ENCODE peak calls at places on chromosomes 3 and 15, in six cellular contexts. J is stimulated activated CD4-positive, alpha-beta T cell treated with anti-CD3 and anti-CD28 coated beads, Interleukin-15, amount 100 ng/mL, for 1 hour; K is substantia nigra; D is DMS53; N is H54; E is activated gamma-delta T cell treated with Interleukin-2 at 50 U/mL for 16 hours. O is an unnamed sample.

GRCh38 chr15:48856947-48857346 is 21.0 kb upstream of the EID1 start:
- DNase-seq in J (no peak), K (no peak), D (no peak), N (no peak), E (no peak), O (no peak)

GRCh38 chr3:69880069-69880640 is 119.4 kb upstream of the SAMMSON start:
- DNase-seq in J (no peak), K (no peak), D (peak; percentile 7), N (no peak), E (no peak), O (no peak)

GRCh38 chr15:66785637-66786036 is 83.6 kb downstream of the SMAD6 start:
- DNase-seq in J (no peak), K (no peak), D (no peak), N (no peak), E (no peak), O (no peak)

GRCh38 chr3:186594591-186595113 is 18.2 kb upstream of the AHSG start:
- DNase-seq in J (no peak), K (no peak), D (peak; percentile 40), N (no peak), E (no peak), O (no peak)

GRCh38 chr15:99433757-99434211 is 132.0 kb upstream of the MEF2A start:
- DNase-seq in J (no peak), K (no peak), D (no peak), N (no peak), E (peak; percentile 2), O (no peak)

GRCh38 chr3:55718475-55718874 is 231.4 kb upstream of the WNT5A start:
- DNase-seq in J (no peak), K (no peak), D (no peak), N (no peak), E (no peak), O (no peak)

GRCh38 chr3:197490098-197490497 is 65.7 kb downstream of the BDH1 start:
- DNase-seq in J (no peak), K (no peak), D (no peak), N (peak; percentile 81), E (no peak), O (no peak)

GRCh38 chr3:31724144-31724543 is 191.4 kb downstream of the STT3B start:
- DNase-seq in J (no peak), K (no peak), D (no peak), N (no peak), E (no peak), O (no peak)

GRCh38 chr3:52108302-52109232 is 45.7 kb downstream of the POC1A start:
- DNase-seq in J (no peak), K (no peak), D (no peak), N (no peak), E (no peak), O (no peak)

GRCh38 chr3:53134631-53135232 is 4.5 kb upstream of the RFT1 start:
- DNase-seq in J (peak; percentile 34), K (peak; percentile 14), D (peak; percentile 72), N (peak; percentile 75), E (peak; percentile 49), O (peak; percentile 55)

GRCh38 chr15:73704869-73705645 is 20.9 kb downstream of the CD276 start:
- DNase-seq in J (peak; percentile 13), K (peak; percentile 28), D (peak; percentile 80), N (peak; percentile 28), E (peak; percentile 51), O (peak; percentile 43)

GRCh38 chr3:46187876-46188275 is 20.2 kb downstream of the CCR1 start:
- DNase-seq in J (no peak), K (no peak), D (peak; percentile 12), N (no peak), E (no peak), O (no peak)

GRCh38 chr3:160852856-160853255 is 96.8 kb downstream of the PPM1L start:
- DNase-seq in J (no peak), K (no peak), D (no peak), N (no peak), E (no peak), O (no peak)

GRCh38 chr3:134326760-134327593 is 47.3 kb downstream of the AMOTL2 start:
- DNase-seq in J (no peak), K (no peak), D (no peak), N (no peak), E (no peak), O (peak; percentile 91)

GRCh38 chr3:127700406-127700805 is 27.7 kb downstream of the ABTB1 start:
- DNase-seq in J (no peak), K (no peak), D (no peak), N (no peak), E (no peak), O (no peak)

GRCh38 chr3:178434206-178434805 is 101.9 kb upstream of the KCNMB2 start:
- DNase-seq in J (no peak), K (no peak), D (peak; percentile 38), N (no peak), E (no peak), O (peak; percentile 15)

GRCh38 chr3:173737167-173737808 is 339.7 kb downstream of the NLGN1 start:
- DNase-seq in J (no peak), K (no peak), D (no peak), N (no peak), E (no peak), O (no peak)

GRCh38 chr3:167740961-167741587 is 5.6 kb downstream of the SERPINI1 start:
- DNase-seq in J (peak; percentile 2), K (peak; percentile 14), D (peak; percentile 44), N (no peak), E (peak; percentile 25), O (no peak)

GRCh38 chr15:92463352-92463751 is 69.7 kb downstream of the ST8SIA2 start:
- DNase-seq in J (no peak), K (no peak), D (no peak), N (no peak), E (no peak), O (no peak)

GRCh38 chr15:59294961-59295741 is 77.5 kb downstream of the MYO1E start:
- DNase-seq in J (no peak), K (no peak), D (no peak), N (no peak), E (no peak), O (no peak)

GRCh38 chr15:32685576-32685975 is 32.2 kb upstream of the GREM1 start:
- DNase-seq in J (no peak), K (no peak), D (no peak), N (no peak), E (no peak), O (no peak)

GRCh38 chr15:45251888-45252287 is at the start of gene SLC28A2:
- DNase-seq in J (no peak), K (no peak), D (no peak), N (no peak), E (no peak), O (no peak)

GRCh38 chr15:100833432-100834389 is 45.9 kb upstream of the ALDH1A3 start:
- DNase-seq in J (no peak), K (no peak), D (no peak), N (no peak), E (no peak), O (no peak)

GRCh38 chr3:152719264-152719663 is 115.7 kb upstream of the P2RY1 start:
- DNase-seq in J (no peak), K (no peak), D (peak; percentile 37), N (no peak), E (no peak), O (peak; percentile 4)

GRCh38 chr3:25235471-25235870 is 192.6 kb upstream of the RARB start:
- DNase-seq in J (no peak), K (no peak), D (no peak), N (no peak), E (no peak), O (no peak)

GRCh38 chr3:106332884-106333283 is 464.1 kb upstream of the CBLB start:
- DNase-seq in J (no peak), K (no peak), D (peak; percentile 41), N (no peak), E (no peak), O (no peak)

GRCh38 chr3:12979151-12979946 is 93.9 kb downstream of the IQSEC1 start:
- DNase-seq in J (no peak), K (no peak), D (no peak), N (no peak), E (no peak), O (no peak)

GRCh38 chr3:139774570-139775302 is 97.0 kb upstream of the NMNAT3 start:
- DNase-seq in J (no peak), K (no peak), D (no peak), N (no peak), E (no peak), O (no peak)

GRCh38 chr3:69472093-69472492 is 86.2 kb upstream of the FRMD4B start:
- DNase-seq in J (no peak), K (no peak), D (no peak), N (no peak), E (no peak), O (peak; percentile 30)

GRCh38 chr15:29674661-29675533 is 147.4 kb downstream of the TJP1 start:
- DNase-seq in J (no peak), K (peak; percentile 33), D (peak; percentile 86), N (peak; percentile 78), E (no peak), O (peak; percentile 28)

GRCh38 chr3:24683511-24684384 is 189.1 kb upstream of the THRB start:
- DNase-seq in J (no peak), K (peak; percentile 4), D (peak; percentile 64), N (no peak), E (no peak), O (peak; percentile 26)

GRCh38 chr15:69652906-69653305 is 200.3 kb downstream of the RPLP1 start:
- DNase-seq in J (no peak), K (no peak), D (no peak), N (no peak), E (no peak), O (peak; percentile 3)

GRCh38 chr15:76169013-76169412 is 109.2 kb downstream of the TMEM266 start:
- DNase-seq in J (no peak), K (no peak), D (peak; percentile 8), N (no peak), E (no peak), O (no peak)

GRCh38 chr15:73941449-73941848 is 15.2 kb downstream of the LOXL1 start:
- DNase-seq in J (no peak), K (no peak), D (no peak), N (no peak), E (no peak), O (no peak)

GRCh38 chr15:83209333-83209732 is 1.7 kb upstream of the HDGFL3 start:
- DNase-seq in J (no peak), K (no peak), D (no peak), N (no peak), E (no peak), O (no peak)

GRCh38 chr15:73658645-73659044 is 25.5 kb upstream of the NPTN start:
- DNase-seq in J (no peak), K (no peak), D (no peak), N (no peak), E (no peak), O (no peak)

GRCh38 chr3:87694678-87695077 is 364.1 kb downstream of the CGGBP1 start:
- DNase-seq in J (no peak), K (no peak), D (no peak), N (no peak), E (no peak), O (no peak)

GRCh38 chr3:73213906-73214305 is 152.4 kb downstream of the EBLN2 start:
- DNase-seq in J (no peak), K (no peak), D (no peak), N (no peak), E (no peak), O (no peak)